ENCODE peak calls at places on chromosome 7, in ten cellular contexts. S is fibroblast of lung, P is OCI-LY7, Q is stomach, W is GM13976, D is esophagus squamous epithelium, C is BJ, V is mesothelial cell of epicardium, M is progenitor cell of endocrine pancreas, K is brain microvascular endothelial cell. U is an unnamed sample.

GRCh38 chr7:93442478-93443224 is 131.9 kb downstream of the CALCR start:
- DNase-seq in V (no peak), Q (peak), M (peak), D (no peak), S (peak), P (peak), W (no peak), K (peak), C (no peak), U (no peak)

GRCh38 chr7:66359656-66360211 is 154.6 kb downstream of the TPST1 start:
- DNase-seq in K (no peak), P (no peak), C (no peak), V (no peak), M (no peak), W (no peak), D (no peak), S (no peak), Q (no peak), U (no peak)

GRCh38 chr7:29282819-29283414 is 88.3 kb downstream of the CHN2 start:
- DNase-seq in P (no peak), M (no peak), K (no peak), Q (no peak), W (no peak), S (no peak), C (no peak), D (no peak), V (no peak), U (peak)

GRCh38 chr7:106196460-106197021 is 84.4 kb upstream of the SYPL1 start:
- DNase-seq in S (no peak), P (no peak), C (no peak), M (no peak), W (no peak), Q (no peak), D (no peak), V (no peak), K (no peak), U (no peak)

GRCh38 chr7:5564894-5565293 is 141.3 kb upstream of the TNRC18 start:
- DNase-seq in C (no peak), S (no peak), P (no peak), D (no peak), M (no peak), K (no peak), V (no peak), Q (no peak), W (no peak), U (no peak)

GRCh38 chr7:69598487-69599148 is 343 bp downstream of the AUTS2 start:
- DNase-seq in C (no peak), S (peak), P (peak), M (no peak), V (peak), Q (no peak), W (peak), K (no peak), D (no peak), U (peak)

GRCh38 chr7:158353606-158354570 is 233.7 kb downstream of the PTPRN2 start:
- DNase-seq in M (no peak), Q (no peak), D (no peak), K (peak), P (peak), W (no peak), S (no peak), C (no peak), V (no peak), U (no peak)

GRCh38 chr7:36283711-36284130 is 105.9 kb upstream of the ANLN start:
- DNase-seq in D (peak), W (peak), Q (peak), C (no peak), M (no peak), S (no peak), V (no peak), K (no peak), P (peak), U (peak)

GRCh38 chr7:24716480-24717246 is 40.6 kb downstream of the GSDME start:
- DNase-seq in C (no peak), Q (no peak), K (no peak), P (no peak), W (no peak), S (no peak), V (no peak), D (no peak), M (no peak), U (no peak)

GRCh38 chr7:64555046-64555445 is 7.8 kb downstream of the ZNF680 start:
- DNase-seq in S (peak), D (no peak), Q (no peak), W (no peak), C (no peak), M (no peak), P (no peak), V (no peak), K (no peak), U (no peak)

GRCh38 chr7:1142051-1142635 is 17.9 kb downstream of the ZFAND2A start:
- DNase-seq in W (no peak), S (no peak), Q (no peak), M (no peak), D (no peak), P (no peak), K (no peak), C (no peak), V (no peak), U (no peak)

GRCh38 chr7:17530741-17531417 is 232.4 kb downstream of the AHR start:
- DNase-seq in W (peak), K (no peak), S (peak), D (no peak), C (no peak), Q (no peak), P (no peak), M (no peak), V (no peak), U (peak)
- TF ChIP-seq CTCF in W (no peak), K (peak), S (no peak), D (peak), C (peak), Q (no peak), P (peak), M (peak), V (no peak), U (peak)

DNA sequence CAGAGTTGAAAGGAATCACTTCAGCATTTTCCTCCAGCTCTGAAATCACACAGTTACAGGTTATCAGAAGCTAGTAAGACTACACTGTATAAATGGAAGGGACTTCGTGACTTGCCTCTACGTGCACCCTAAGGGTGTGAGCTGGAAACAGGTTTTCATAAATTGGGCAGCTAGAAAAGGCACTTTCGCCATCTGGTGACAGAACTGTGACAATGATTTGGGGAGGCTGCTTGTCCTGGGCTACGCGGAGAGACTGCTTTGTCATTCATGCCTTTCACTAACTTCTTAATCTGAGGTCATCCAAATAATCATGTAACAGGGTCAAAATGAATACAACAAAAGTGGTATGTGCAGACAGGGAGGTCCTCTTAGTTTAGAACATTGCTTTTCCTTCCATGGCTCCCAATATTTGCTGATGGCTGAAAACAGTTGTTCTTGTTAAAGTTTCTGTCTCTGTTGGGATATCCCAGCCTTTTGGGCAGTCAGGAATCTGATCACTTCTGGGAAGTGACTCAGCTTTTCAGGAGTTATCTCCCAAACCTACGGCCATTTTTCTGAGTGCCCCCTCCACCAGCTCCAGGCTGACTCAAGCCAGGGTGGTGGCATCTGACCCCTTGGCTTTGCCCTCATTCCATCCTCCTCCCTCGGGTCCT is 17.8 kb downstream of the VWC2 start:
- DNase-seq in Q (no peak), S (no peak), D (no peak), W (peak), V (no peak), M (no peak), P (peak), K (no peak), C (no peak), U (peak)
- TF ChIP-seq CTCF in Q (no peak), S (no peak), D (peak), W (peak), V (peak), M (peak), P (peak), K (no peak), C (no peak), U (peak)

DNA sequence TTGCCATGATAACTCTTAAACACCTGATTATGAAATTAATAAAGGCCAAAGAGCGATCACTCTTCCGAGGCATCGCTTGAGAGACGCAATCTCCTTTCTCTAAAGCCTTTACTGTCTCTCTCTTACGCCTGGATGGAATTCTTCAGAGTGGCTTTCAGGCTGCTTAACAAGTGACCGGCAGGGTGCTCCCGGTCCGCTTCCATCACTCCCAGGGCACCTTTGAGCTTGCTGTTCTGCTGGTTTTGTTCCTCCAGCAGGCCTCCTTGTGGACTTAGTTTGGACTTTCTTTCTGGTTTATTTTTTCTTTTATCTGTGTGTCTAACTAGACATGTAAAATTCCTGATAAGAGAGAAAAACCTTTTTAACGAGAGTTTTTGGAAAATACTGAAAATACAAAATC is 60.9 kb downstream of the MRPL32 start:
- DNase-seq in V (no peak), S (no peak), D (no peak), C (no peak), M (no peak), K (no peak), P (no peak), Q (no peak), W (no peak), U (no peak)
- TF ChIP-seq CTCF in V (no peak), S (no peak), D (no peak), C (no peak), M (peak), K (peak), P (no peak), Q (no peak), W (no peak), U (no peak)

GRCh38 chr7:104978460-104978859 is 35.5 kb upstream of the KMT2E start:
- DNase-seq in V (no peak), P (no peak), K (no peak), Q (no peak), D (no peak), S (no peak), W (no peak), M (no peak), C (no peak), U (no peak)
- TF ChIP-seq CTCF in V (no peak), P (no peak), K (no peak), Q (no peak), D (no peak), S (no peak), W (no peak), M (no peak), C (no peak), U (no peak)

GRCh38 chr7:71267734-71268133 is 135.8 kb downstream of the GALNT17 start:
- DNase-seq in V (no peak), W (no peak), D (no peak), S (no peak), K (no peak), C (no peak), P (no peak), Q (no peak), M (no peak), U (no peak)
- TF ChIP-seq CTCF in V (peak), W (no peak), D (no peak), S (no peak), K (no peak), C (no peak), P (no peak), Q (no peak), M (no peak), U (no peak)

GRCh38 chr7:103613655-103614642 is 167.9 kb upstream of the SLC26A5 start:
- DNase-seq in C (no peak), M (no peak), S (no peak), Q (no peak), V (no peak), K (peak), P (no peak), W (no peak), D (no peak), U (no peak)
- TF ChIP-seq CTCF in C (peak), M (no peak), S (peak), Q (no peak), V (no peak), K (peak), P (peak), W (no peak), D (no peak), U (no peak)

GRCh38 chr7:19489162-19489820 is 219.5 kb downstream of the POLR1F start:
- DNase-seq in C (no peak), K (no peak), W (no peak), P (no peak), Q (no peak), D (no peak), S (no peak), M (no peak), V (no peak), U (no peak)

GRCh38 chr7:19491371-19491770 is 217.5 kb downstream of the POLR1F start:
- DNase-seq in K (no peak), W (no peak), D (no peak), C (no peak), Q (no peak), S (no peak), V (no peak), M (no peak), P (no peak), U (no peak)

GRCh38 chr7:19488056-19488455 is 220.8 kb downstream of the POLR1F start:
- DNase-seq in P (no peak), K (no peak), M (no peak), V (no peak), S (no peak), Q (no peak), C (no peak), W (no peak), D (no peak), U (no peak)

DNA sequence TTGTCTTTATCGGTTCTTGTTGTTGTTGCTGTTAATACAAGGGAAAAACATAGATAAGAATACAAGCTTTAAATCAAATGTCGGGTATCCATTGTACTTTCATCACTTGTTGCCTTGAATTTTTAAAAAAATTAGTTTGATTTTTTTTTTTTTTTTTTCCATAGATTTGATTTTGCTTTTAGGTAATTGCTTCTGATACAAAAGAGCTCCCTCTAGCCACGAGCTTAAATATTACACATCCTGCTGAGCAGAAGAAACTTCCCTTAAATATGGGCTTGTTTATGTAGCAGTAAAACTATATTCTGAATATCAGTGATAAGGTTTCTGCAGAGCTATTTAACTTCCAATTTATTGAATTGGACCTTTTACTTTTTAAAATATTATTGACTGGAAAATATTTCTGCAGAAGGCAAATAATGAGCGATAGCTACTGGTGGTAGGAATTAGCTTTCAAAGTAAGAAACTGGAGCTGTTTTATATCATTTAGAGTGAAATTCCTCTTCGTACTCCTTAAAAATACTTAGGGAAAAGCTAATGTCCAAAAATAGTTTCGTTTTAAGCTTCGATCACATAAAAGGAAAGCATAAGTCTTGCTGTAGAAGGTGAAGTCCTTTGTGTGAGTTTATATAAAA is 216.9 kb downstream of the POLR1F start:
- DNase-seq in W (peak), M (no peak), C (peak), S (peak), Q (no peak), V (no peak), P (peak), K (peak), D (no peak), U (peak)
- TF ChIP-seq CTCF in W (peak), M (peak), C (peak), S (peak), Q (no peak), V (peak), P (peak), K (peak), D (peak), U (peak)

U was measured in GM10248.